ENCODE peak calls at places on chromosomes 3 and 15, in nine cellular contexts. P is left ventricle myocardium superior, B is hepatic stellate cell, F is HS-27A, V is NCI-H748 treated with DMSO at 0.1 percent for 48 hours, J is neural crest cell, Y is NCI-H2029, G is naive B cell, D is T-cell. C is an unnamed sample.

GRCh38 chr3:70603103-70603502 is 290.7 kb upstream of the MDFIC2 start:
- DNase-seq in P (no peak), D (no peak), Y (no peak), J (no peak), V (no peak), G (no peak), B (no peak), F (no peak), C (no peak)

GRCh38 chr15:83203543-83203942 is 4.1 kb downstream of the HDGFL3 start:
- DNase-seq in P (no peak), J (no peak), G (no peak), V (no peak), F (no peak), B (no peak), D (no peak), Y (no peak), C (no peak)

GRCh38 chr15:67512140-67512539 is 8.8 kb upstream of the C15orf61 start:
- DNase-seq in F (no peak), V (peak; percentile 47), P (no peak), B (no peak), D (no peak), Y (no peak), G (no peak), J (no peak), C (no peak)

GRCh38 chr15:70159397-70160009 is 61.8 kb upstream of the TLE3 start:
- DNase-seq in G (no peak), B (no peak), Y (no peak), P (no peak), F (no peak), D (no peak), V (no peak), J (no peak), C (no peak)

GRCh38 chr3:142987080-142987700 is 14.2 kb upstream of the U2SURP start:
- DNase-seq in F (no peak), B (peak; percentile 35), Y (no peak), V (peak; percentile 3), P (no peak), D (no peak), G (peak; percentile 25), J (no peak), C (peak; percentile 69)

GRCh38 chr3:46705751-46706572 is 4.8 kb downstream of the TMIE start:
- DNase-seq in D (no peak), B (peak; percentile 62), F (peak; percentile 52), Y (no peak), G (no peak), P (no peak), V (no peak), J (no peak), C (no peak)

GRCh38 chr3:106518516-106518915 is 649.7 kb upstream of the CBLB start:
- DNase-seq in D (no peak), V (no peak), J (no peak), P (no peak), F (peak; percentile 31), B (no peak), Y (no peak), G (no peak), C (no peak)

GRCh38 chr3:139204756-139205155 is 139.1 kb upstream of the MRPS22 start:
- DNase-seq in G (no peak), P (no peak), V (no peak), Y (no peak), F (no peak), B (no peak), J (no peak), D (no peak), C (no peak)

GRCh38 chr3:23685484-23686258 is 120.1 kb upstream of the UBE2E1 start:
- DNase-seq in V (no peak), D (no peak), F (peak; percentile 100), J (no peak), P (peak; percentile 49), G (no peak), B (peak; percentile 83), Y (peak; percentile 82), C (peak; percentile 19)

GRCh38 chr3:3821780-3822179 is 22.5 kb downstream of the LRRN1 start:
- DNase-seq in F (no peak), J (no peak), P (no peak), V (no peak), D (no peak), G (no peak), Y (no peak), B (no peak), C (no peak)

GRCh38 chr15:33985287-33985686 is 17.0 kb downstream of the CHRM5 start:
- DNase-seq in V (no peak), P (no peak), B (peak; percentile 72), F (peak; percentile 11), G (no peak), D (no peak), Y (no peak), J (no peak), C (no peak)

GRCh38 chr15:40932625-40933519 is 3.7 kb downstream of the DLL4 start:
- DNase-seq in P (no peak), G (no peak), F (no peak), D (no peak), Y (peak; percentile 81), B (no peak), V (peak; percentile 21), J (no peak), C (no peak)

GRCh38 chr15:89749951-89750559 is 994 bp downstream of the MESP1 start:
- DNase-seq in D (no peak), P (peak; percentile 38), F (no peak), J (no peak), V (peak; percentile 9), B (no peak), Y (peak; percentile 17), G (no peak), C (no peak)

GRCh38 chr3:121542924-121543323 is 2.9 kb downstream of the POLQ start:
- DNase-seq in G (no peak), P (no peak), D (no peak), F (no peak), V (no peak), J (no peak), Y (no peak), B (no peak), C (no peak)

GRCh38 chr15:70442211-70442610 is 321.1 kb downstream of the UACA start:
- DNase-seq in P (no peak), G (no peak), F (no peak), V (no peak), B (no peak), Y (no peak), J (no peak), D (no peak), C (no peak)

GRCh38 chr15:22786868-22787698 is 639 bp downstream of the NIPA1 start:
- DNase-seq in D (peak; percentile 10), V (no peak), P (peak; percentile 42), G (no peak), F (no peak), B (peak; percentile 23), Y (no peak), J (peak; percentile 20), C (peak; percentile 49)